ENCODE peak calls at places on chromosomes 13 and 19, in eight cellular contexts. U is activated T-cell treated with anti-CD3 and anti-CD28 coated beads for 4 hours, L is EL, S is anterior cingulate cortex, G is nephron progenitor cell, X is mammary epithelial cell, I is lower leg skin, K is breast epithelium. B is an unnamed sample.

GRCh38 chr19:52492201-52492960 is 35.1 kb upstream of the ZNF808 start:
- DNase-seq in K (no peak), L (no peak), G (peak), X (no peak), I (peak), S (no peak), U (no peak), B (no peak)

GRCh38 chr19:409006-409514 is at the start of gene C2CD4C:
- DNase-seq in X (no peak), I (peak), S (peak), U (peak), L (peak), G (peak), K (peak), B (peak)

GRCh38 chr19:31170046-31170445 is 179.2 kb downstream of the TSHZ3 start:
- DNase-seq in G (no peak), U (no peak), I (no peak), L (no peak), K (no peak), S (no peak), X (no peak), B (no peak)

GRCh38 chr13:113441661-113442060 is 11.6 kb downstream of the ADPRHL1 start:
- DNase-seq in L (no peak), X (no peak), S (no peak), U (no peak), G (no peak), K (peak), I (no peak), B (no peak)

GRCh38 chr13:99103536-99103935 is 97.1 kb upstream of the UBAC2 start:
- DNase-seq in U (no peak), L (no peak), K (no peak), X (no peak), S (no peak), I (no peak), G (no peak), B (peak)

GRCh38 chr13:84500016-84500415 is 617.7 kb upstream of the SLITRK1 start:
- DNase-seq in X (no peak), U (no peak), G (no peak), S (no peak), L (no peak), K (no peak), I (no peak), B (no peak)

GRCh38 chr19:10800488-10800887 is 35.5 kb downstream of the TMED1 start:
- DNase-seq in S (no peak), L (no peak), X (no peak), U (no peak), I (no peak), K (no peak), G (no peak), B (no peak)

GRCh38 chr19:10784257-10784656 is 51.8 kb downstream of the TMED1 start:
- DNase-seq in L (no peak), S (peak), U (no peak), X (no peak), I (no peak), K (no peak), G (no peak), B (no peak)

GRCh38 chr19:33381101-33381500 is 7.6 kb downstream of the CEBPG start:
- DNase-seq in X (no peak), K (no peak), I (peak), L (no peak), U (no peak), G (no peak), S (no peak), B (no peak)

GRCh38 chr19:21626091-21626490 is 120.7 kb downstream of the ZNF429 start:
- DNase-seq in I (no peak), U (no peak), G (no peak), K (no peak), S (no peak), X (no peak), L (no peak), B (no peak)

GRCh38 chr13:113834496-113835200 is 29.2 kb downstream of the GAS6 start:
- DNase-seq in G (no peak), I (no peak), X (no peak), L (no peak), S (no peak), U (no peak), K (no peak), B (no peak)

GRCh38 chr19:30315159-30315558 is 57.0 kb upstream of the ZNF536 start:
- DNase-seq in I (peak), U (no peak), K (no peak), S (no peak), X (no peak), G (no peak), L (no peak), B (no peak)

GRCh38 chr19:18176367-18177310 is 3.0 kb downstream of the IFI30 start:
- DNase-seq in I (no peak), G (no peak), S (no peak), K (no peak), L (no peak), U (no peak), X (no peak), B (no peak)

GRCh38 chr13:97028441-97029299 is 34.4 kb upstream of the OXGR1 start:
- DNase-seq in G (peak), I (peak), L (peak), U (peak), X (peak), K (no peak), S (peak), B (peak)

GRCh38 chr13:25179810-25180437 is 7.8 kb upstream of the AMER2 start:
- DNase-seq in L (no peak), U (no peak), G (no peak), I (no peak), K (no peak), S (peak), X (no peak), B (no peak)

GRCh38 chr13:108083056-108083455 is 132.3 kb downstream of the LIG4 start:
- DNase-seq in U (no peak), I (no peak), G (no peak), L (no peak), S (no peak), X (peak), K (no peak), B (no peak)

GRCh38 chr19:56837492-56837891 is 3.0 kb downstream of the PEG3 start:
- DNase-seq in X (peak), U (no peak), K (peak), G (no peak), S (peak), L (no peak), I (peak), B (peak)

GRCh38 chr13:50130686-50131051 is 115.4 kb downstream of the KCNRG start:
- DNase-seq in G (peak), U (no peak), X (no peak), K (no peak), I (peak), S (no peak), L (peak), B (no peak)

GRCh38 chr19:35724560-35724959 is 6.8 kb downstream of the KMT2B start:
- DNase-seq in S (no peak), U (no peak), X (no peak), G (no peak), K (no peak), L (no peak), I (no peak), B (no peak)

GRCh38 chr19:7852851-7853759 is 21.1 kb downstream of the PRR36 start:
- DNase-seq in L (peak), S (peak), U (peak), G (peak), X (peak), K (peak), I (no peak), B (peak)

GRCh38 chr13:73201601-73202000 is 142.8 kb downstream of the KLF5 start:
- DNase-seq in K (no peak), U (no peak), I (no peak), X (peak), G (no peak), L (peak), S (no peak), B (no peak)

GRCh38 chr13:60260440-60260839 is 96.7 kb upstream of the DIAPH3 start:
- DNase-seq in U (no peak), X (no peak), I (no peak), K (no peak), L (no peak), G (no peak), S (no peak), B (no peak)

GRCh38 chr13:89061821-89062220 is 1390.7 kb downstream of the SLITRK5 start:
- DNase-seq in G (no peak), L (no peak), S (no peak), U (no peak), X (no peak), K (no peak), I (no peak), B (no peak)

GRCh38 chr13:111051656-111052232 is 63.4 kb upstream of the ARHGEF7 start:
- DNase-seq in K (no peak), X (no peak), I (peak), G (no peak), U (no peak), S (no peak), L (no peak), B (no peak)

GRCh38 chr19:1482361-1483066 is 3.5 kb upstream of the C19orf25 start:
- DNase-seq in K (no peak), I (no peak), G (no peak), U (no peak), X (no peak), S (no peak), L (no peak), B (no peak)

GRCh38 chr19:55697069-55697440 is 22.0 kb downstream of the EPN1 start:
- DNase-seq in L (no peak), S (no peak), I (peak), U (no peak), X (no peak), K (no peak), G (no peak), B (no peak)

GRCh38 chr13:44313674-44314073 is 60.0 kb upstream of the SERP2 start:
- DNase-seq in U (no peak), G (no peak), K (no peak), I (no peak), S (no peak), L (peak), X (peak), B (no peak)

GRCh38 chr13:113166266-113166665 is 7.8 kb downstream of the PROZ start:
- DNase-seq in L (no peak), U (no peak), G (no peak), I (no peak), K (no peak), S (no peak), X (no peak), B (no peak)

GRCh38 chr19:51097166-51097736 is 11.0 kb downstream of the CTU1 start:
- DNase-seq in L (peak), X (peak), K (peak), S (peak), G (peak), I (no peak), U (peak), B (peak)

GRCh38 chr19:1425902-1426301 is 12.3 kb upstream of the RPS15 start:
- DNase-seq in S (no peak), L (no peak), G (no peak), X (no peak), I (no peak), U (no peak), K (no peak), B (no peak)

GRCh38 chr19:33971073-33971472 is 174.4 kb downstream of the KCTD15 start:
- DNase-seq in U (no peak), I (no peak), X (no peak), G (no peak), S (no peak), L (no peak), K (no peak), B (no peak)

GRCh38 chr19:39415111-39416046 is 2.9 kb downstream of the PLEKHG2 start:
- DNase-seq in X (no peak), S (no peak), L (no peak), K (no peak), U (no peak), I (no peak), G (no peak), B (no peak)

GRCh38 chr13:24365191-24365590 is 55.8 kb downstream of the C1QTNF9 start:
- DNase-seq in K (no peak), L (no peak), U (no peak), I (no peak), X (no peak), S (no peak), G (no peak), B (no peak)